ENCODE peak calls at places on chromosomes 6 and 20, in five cellular contexts. One of them, this sample, is unnamed.
A peak's percentile ranks its signal among the peaks of the same experiment; 100 is the strongest.

GRCh38 chr6:10554826-10555225 is 33.7 kb downstream of the GCNT2 start:
- DNase-seq in ovary: no peak
- DNase-seq in dorsolateral prefrontal cortex: no peak
- DNase-seq in psoas muscle: no peak
- DNase-seq in HCT116: no peak
- DNase-seq in this sample: no peak

GRCh38 chr6:137223370-137224131 is 4.4 kb upstream of the IFNGR1 start:
- DNase-seq in ovary: no peak
- DNase-seq in dorsolateral prefrontal cortex: no peak
- DNase-seq in psoas muscle: no peak
- DNase-seq in HCT116: no peak
- DNase-seq in this sample: no peak

GRCh38 chr6:51865176-51865575 is 222.2 kb downstream of the PKHD1 start:
- DNase-seq in ovary: no peak
- DNase-seq in dorsolateral prefrontal cortex: no peak
- DNase-seq in psoas muscle: no peak
- DNase-seq in HCT116: no peak
- DNase-seq in this sample: no peak

GRCh38 chr6:3301506-3301905 is 42.8 kb downstream of the PSMG4 start:
- DNase-seq in ovary: no peak
- DNase-seq in dorsolateral prefrontal cortex: no peak
- DNase-seq in psoas muscle: peak; percentile 3
- DNase-seq in HCT116: no peak
- DNase-seq in this sample: peak; percentile 4

GRCh38 chr6:3743541-3743940 is 8.0 kb downstream of the PXDC1 start:
- DNase-seq in ovary: no peak
- DNase-seq in dorsolateral prefrontal cortex: no peak
- DNase-seq in psoas muscle: no peak
- DNase-seq in HCT116: no peak
- DNase-seq in this sample: no peak

GRCh38 chr6:127403636-127404035 is 55.6 kb downstream of the KIAA0408 start:
- DNase-seq in ovary: no peak
- DNase-seq in dorsolateral prefrontal cortex: no peak
- DNase-seq in psoas muscle: no peak
- DNase-seq in HCT116: no peak
- DNase-seq in this sample: no peak

GRCh38 chr6:18053555-18054445 is 66.4 kb upstream of the KIF13A start:
- DNase-seq in ovary: no peak
- DNase-seq in dorsolateral prefrontal cortex: no peak
- DNase-seq in psoas muscle: no peak
- DNase-seq in HCT116: no peak
- DNase-seq in this sample: no peak

GRCh38 chr6:96837138-96837971 is at the start of gene GPR63:
- DNase-seq in ovary: peak; percentile 67
- DNase-seq in dorsolateral prefrontal cortex: peak; percentile 83
- DNase-seq in psoas muscle: peak; percentile 72
- DNase-seq in HCT116: peak; percentile 69
- DNase-seq in this sample: peak; percentile 56

GRCh38 chr6:110564703-110565421 is 88.4 kb upstream of the SLC22A16 start:
- DNase-seq in ovary: no peak
- DNase-seq in dorsolateral prefrontal cortex: no peak
- DNase-seq in psoas muscle: no peak
- DNase-seq in HCT116: no peak
- DNase-seq in this sample: no peak

GRCh38 chr6:144248470-144249301 is 36.4 kb upstream of the UTRN start:
- DNase-seq in ovary: no peak
- DNase-seq in dorsolateral prefrontal cortex: no peak
- DNase-seq in psoas muscle: no peak
- DNase-seq in HCT116: no peak
- DNase-seq in this sample: no peak

GRCh38 chr6:88989215-88989614 is 25.8 kb upstream of the RNGTT start:
- DNase-seq in ovary: no peak
- DNase-seq in dorsolateral prefrontal cortex: no peak
- DNase-seq in psoas muscle: no peak
- DNase-seq in HCT116: peak; percentile 1
- DNase-seq in this sample: no peak

GRCh38 chr20:41391587-41392001 is 25.0 kb upstream of the EMILIN3 start:
- DNase-seq in ovary: no peak
- DNase-seq in dorsolateral prefrontal cortex: no peak
- DNase-seq in psoas muscle: no peak
- DNase-seq in HCT116: no peak
- DNase-seq in this sample: no peak

GRCh38 chr20:51980277-51980676 is 178.0 kb upstream of the SALL4 start:
- DNase-seq in ovary: no peak
- DNase-seq in dorsolateral prefrontal cortex: no peak
- DNase-seq in psoas muscle: no peak
- DNase-seq in HCT116: no peak
- DNase-seq in this sample: no peak

GRCh38 chr6:31216208-31216898 is 45.9 kb upstream of the POU5F1 start:
- DNase-seq in ovary: no peak
- DNase-seq in dorsolateral prefrontal cortex: no peak
- DNase-seq in psoas muscle: no peak
- DNase-seq in HCT116: no peak
- DNase-seq in this sample: no peak

GRCh38 chr6:98574991-98575390 is 259.4 kb upstream of the POU3F2 start:
- DNase-seq in ovary: no peak
- DNase-seq in dorsolateral prefrontal cortex: peak; percentile 85
- DNase-seq in psoas muscle: no peak
- DNase-seq in HCT116: no peak
- DNase-seq in this sample: no peak

GRCh38 chr6:29035951-29036350 is 9.0 kb downstream of the OR2W1 start:
- DNase-seq in ovary: no peak
- DNase-seq in dorsolateral prefrontal cortex: no peak
- DNase-seq in psoas muscle: no peak
- DNase-seq in HCT116: no peak
- DNase-seq in this sample: no peak

GRCh38 chr20:23061713-23062561 is 12.5 kb upstream of the THBD start:
- DNase-seq in ovary: peak; percentile 67
- DNase-seq in dorsolateral prefrontal cortex: no peak
- DNase-seq in psoas muscle: peak; percentile 62
- DNase-seq in HCT116: no peak
- DNase-seq in this sample: peak; percentile 40

GRCh38 chr6:131694832-131695426 is 6.3 kb downstream of the OR2A4 start:
- DNase-seq in ovary: peak; percentile 32
- DNase-seq in dorsolateral prefrontal cortex: no peak
- DNase-seq in psoas muscle: no peak
- DNase-seq in HCT116: peak; percentile 47
- DNase-seq in this sample: peak; percentile 62

GRCh38 chr6:43773050-43773956 is 3.3 kb downstream of the VEGFA start:
- DNase-seq in ovary: peak; percentile 15
- DNase-seq in dorsolateral prefrontal cortex: peak; percentile 38
- DNase-seq in psoas muscle: peak; percentile 87
- DNase-seq in HCT116: peak; percentile 44
- DNase-seq in this sample: peak; percentile 56

GRCh38 chr20:38304845-38305447 is 990 bp downstream of the BPI start:
- DNase-seq in ovary: no peak
- DNase-seq in dorsolateral prefrontal cortex: no peak
- DNase-seq in psoas muscle: peak; percentile 76
- DNase-seq in HCT116: peak; percentile 4
- DNase-seq in this sample: no peak

GRCh38 chr20:59736366-59736765 is 132.0 kb downstream of the PHACTR3 start:
- DNase-seq in ovary: no peak
- DNase-seq in dorsolateral prefrontal cortex: no peak
- DNase-seq in psoas muscle: no peak
- DNase-seq in HCT116: no peak
- DNase-seq in this sample: no peak

GRCh38 chr20:58271596-58272460 is 37.7 kb upstream of the RAB22A start:
- DNase-seq in ovary: no peak
- DNase-seq in dorsolateral prefrontal cortex: no peak
- DNase-seq in psoas muscle: no peak
- DNase-seq in HCT116: no peak
- DNase-seq in this sample: no peak

GRCh38 chr20:17495826-17496225 is 35.4 kb downstream of the BFSP1 start:
- DNase-seq in ovary: no peak
- DNase-seq in dorsolateral prefrontal cortex: no peak
- DNase-seq in psoas muscle: no peak
- DNase-seq in HCT116: no peak
- DNase-seq in this sample: no peak

GRCh38 chr20:8363970-8364733 is 232.1 kb downstream of the PLCB1 start:
- DNase-seq in ovary: no peak
- DNase-seq in dorsolateral prefrontal cortex: no peak
- DNase-seq in psoas muscle: no peak
- DNase-seq in HCT116: no peak
- DNase-seq in this sample: no peak

GRCh38 chr20:61766921-61767610 is 298.6 kb downstream of the TAF4 start:
- DNase-seq in ovary: no peak
- DNase-seq in dorsolateral prefrontal cortex: peak; percentile 35
- DNase-seq in psoas muscle: no peak
- DNase-seq in HCT116: no peak
- DNase-seq in this sample: no peak

GRCh38 chr20:63421094-63421692 is 51.3 kb downstream of the KCNQ2 start:
- DNase-seq in ovary: no peak
- DNase-seq in dorsolateral prefrontal cortex: no peak
- DNase-seq in psoas muscle: no peak
- DNase-seq in HCT116: no peak
- DNase-seq in this sample: no peak

GRCh38 chr20:47205577-47206123 is 150.8 kb downstream of the ZMYND8 start:
- DNase-seq in ovary: peak; percentile 54
- DNase-seq in dorsolateral prefrontal cortex: peak; percentile 86
- DNase-seq in psoas muscle: peak; percentile 85
- DNase-seq in HCT116: peak; percentile 77
- DNase-seq in this sample: no peak

GRCh38 chr6:166977626-166978550 is 21.3 kb upstream of the CEP43 start:
- DNase-seq in ovary: no peak
- DNase-seq in dorsolateral prefrontal cortex: no peak
- DNase-seq in psoas muscle: no peak
- DNase-seq in HCT116: no peak
- DNase-seq in this sample: no peak

GRCh38 chr20:25081730-25082497 is at the start of gene VSX1:
- DNase-seq in ovary: no peak
- DNase-seq in dorsolateral prefrontal cortex: no peak
- DNase-seq in psoas muscle: peak; percentile 37
- DNase-seq in HCT116: no peak
- DNase-seq in this sample: no peak

GRCh38 chr6:80956898-80957297 is 795.6 kb downstream of the TENT5A start:
- DNase-seq in ovary: no peak
- DNase-seq in dorsolateral prefrontal cortex: no peak
- DNase-seq in psoas muscle: no peak
- DNase-seq in HCT116: no peak
- DNase-seq in this sample: no peak

GRCh38 chr20:51807864-51808263 is 5.5 kb upstream of the SALL4 start:
- DNase-seq in ovary: no peak
- DNase-seq in dorsolateral prefrontal cortex: no peak
- DNase-seq in psoas muscle: no peak
- DNase-seq in HCT116: no peak
- DNase-seq in this sample: no peak

GRCh38 chr6:169292340-169293124 is 38.9 kb upstream of the THBS2 start:
- DNase-seq in ovary: no peak
- DNase-seq in dorsolateral prefrontal cortex: no peak
- DNase-seq in psoas muscle: peak; percentile 68
- DNase-seq in HCT116: peak; percentile 90
- DNase-seq in this sample: peak; percentile 81

GRCh38 chr6:158647501-158647900 is 2.4 kb upstream of the SYTL3 start:
- DNase-seq in ovary: no peak
- DNase-seq in dorsolateral prefrontal cortex: no peak
- DNase-seq in psoas muscle: no peak
- DNase-seq in HCT116: no peak
- DNase-seq in this sample: no peak
- H3K27ac ChIP-seq in ovary: no peak overlapping the region
- H3K27ac ChIP-seq in dorsolateral prefrontal cortex: no peak overlapping the region
- H3K27ac ChIP-seq in psoas muscle: no peak overlapping the region
- H3K27ac ChIP-seq in HCT116: peak overlapping the region; percentile 97
- H3K27ac ChIP-seq in this sample: no peak overlapping the region

GRCh38 chr20:29448806-29449470 is 1808.5 kb upstream of the DEFB115 start:
- DNase-seq in ovary: no peak
- DNase-seq in dorsolateral prefrontal cortex: no peak
- DNase-seq in psoas muscle: no peak
- DNase-seq in HCT116: no peak
- DNase-seq in this sample: no peak
- TF ChIP-seq CTCF in ovary: no peak
- TF ChIP-seq CTCF in dorsolateral prefrontal cortex: no peak
- TF ChIP-seq CTCF in psoas muscle: no peak
- TF ChIP-seq CTCF in HCT116: no peak
- TF ChIP-seq CTCF in this sample: no peak

GRCh38 chr6:5813625-5814027 is 193.1 kb downstream of the NRN1 start:
- DNase-seq in ovary: no peak
- DNase-seq in dorsolateral prefrontal cortex: no peak
- DNase-seq in psoas muscle: no peak
- DNase-seq in HCT116: no peak
- DNase-seq in this sample: no peak
- H3K4me3 ChIP-seq in ovary: no peak overlapping the region
- H3K4me3 ChIP-seq in dorsolateral prefrontal cortex: no peak overlapping the region
- H3K4me3 ChIP-seq in psoas muscle: no peak overlapping the region
- H3K4me3 ChIP-seq in HCT116: no peak overlapping the region
- H3K4me3 ChIP-seq in this sample: no peak overlapping the region

GRCh38 chr20:37297066-37297736 is 7.7 kb downstream of the MANBAL start:
- DNase-seq in ovary: no peak
- DNase-seq in dorsolateral prefrontal cortex: no peak
- DNase-seq in psoas muscle: no peak
- DNase-seq in HCT116: no peak
- DNase-seq in this sample: peak; percentile 81
- H3K27ac ChIP-seq in ovary: peak overlapping the region; percentile 24
- H3K27ac ChIP-seq in dorsolateral prefrontal cortex: no peak overlapping the region
- H3K27ac ChIP-seq in psoas muscle: peak overlapping the region; percentile 61
- H3K27ac ChIP-seq in HCT116: no peak overlapping the region
- H3K27ac ChIP-seq in this sample: peak overlapping the region; percentile 82

GRCh38 chr6:160790028-160790792 is 88.2 kb downstream of the PLG start:
- DNase-seq in ovary: no peak
- DNase-seq in dorsolateral prefrontal cortex: no peak
- DNase-seq in psoas muscle: no peak
- DNase-seq in HCT116: peak; percentile 19
- DNase-seq in this sample: no peak
- TF ChIP-seq CTCF in ovary: no peak
- TF ChIP-seq CTCF in dorsolateral prefrontal cortex: no peak
- TF ChIP-seq CTCF in psoas muscle: no peak
- TF ChIP-seq CTCF in HCT116: no peak
- TF ChIP-seq CTCF in this sample: no peak

DNA sequence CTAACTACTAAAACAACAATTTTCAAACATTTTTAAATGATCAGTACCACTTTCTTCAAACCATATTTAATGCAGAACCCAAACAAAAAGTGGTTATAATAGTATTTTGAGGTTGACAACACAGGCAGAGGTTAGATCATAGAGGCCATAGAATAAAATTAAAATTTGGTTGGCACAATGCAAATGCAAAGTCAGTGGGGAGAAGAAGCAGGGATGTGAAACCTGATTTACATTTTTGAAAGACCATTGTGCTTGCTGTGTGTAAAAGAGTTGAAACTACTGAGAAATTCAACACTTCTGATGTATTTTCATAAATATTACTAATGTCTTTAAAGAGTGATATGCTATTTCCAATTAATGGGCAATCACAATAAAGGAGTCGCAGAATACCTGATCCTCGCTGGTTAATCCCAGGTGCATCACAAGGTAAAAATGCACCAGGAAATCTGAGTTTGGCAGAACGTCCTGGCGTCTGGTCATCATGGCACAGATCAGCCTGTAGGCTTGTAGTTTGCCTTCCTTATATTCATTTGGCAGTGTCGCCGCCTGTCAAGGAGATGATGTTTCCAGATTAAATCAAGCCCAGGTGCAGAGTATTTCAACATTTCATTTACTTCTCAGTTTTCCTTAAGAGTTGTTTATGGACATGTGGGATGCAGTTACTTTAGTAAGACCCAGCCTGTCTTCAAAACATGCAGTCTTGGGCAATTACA is 141.2 kb downstream of the RALGAPA2 start:
- DNase-seq in ovary: no peak
- DNase-seq in dorsolateral prefrontal cortex: no peak
- DNase-seq in psoas muscle: no peak
- DNase-seq in HCT116: no peak
- DNase-seq in this sample: no peak
- H3K4me3 ChIP-seq in ovary: no peak overlapping the region
- H3K4me3 ChIP-seq in dorsolateral prefrontal cortex: no peak overlapping the region
- H3K4me3 ChIP-seq in psoas muscle: no peak overlapping the region
- H3K4me3 ChIP-seq in HCT116: no peak overlapping the region
- H3K4me3 ChIP-seq in this sample: no peak overlapping the region

GRCh38 chr20:12737900-12738299 is 270.9 kb upstream of the SPTLC3 start:
- DNase-seq in ovary: no peak
- DNase-seq in dorsolateral prefrontal cortex: no peak
- DNase-seq in psoas muscle: no peak
- DNase-seq in HCT116: no peak
- DNase-seq in this sample: no peak
- H3K27ac ChIP-seq in ovary: no peak overlapping the region
- H3K27ac ChIP-seq in dorsolateral prefrontal cortex: no peak overlapping the region
- H3K27ac ChIP-seq in psoas muscle: no peak overlapping the region
- H3K27ac ChIP-seq in HCT116: no peak overlapping the region
- H3K27ac ChIP-seq in this sample: no peak overlapping the region